ENCODE peak calls at places on chromosome 16, in four cellular contexts. A, X, U and R are unnamed samples. For H3K4me1, the result is how much of the 10 kb centered on the place peaks cover.

GRCh38 chr16:73058616-73059409 is 10.9 kb upstream of the ZFHX3 start:
- DNase-seq in A (peak), X (peak), U (peak), R (peak)

GRCh38 chr16:48501516-48502377 is 108.2 kb downstream of the N4BP1 start:
- DNase-seq in A (peak), U (no peak), X (no peak), R (no peak)

GRCh38 chr16:88478889-88479794 is 26.1 kb downstream of the ZFPM1 start:
- DNase-seq in U (no peak), A (no peak), X (peak), R (no peak)

GRCh38 chr16:3065069-3065741 is at the start of gene IL32:
- DNase-seq in A (no peak), U (peak), X (no peak), R (peak)

GRCh38 chr16:54430491-54431030 is 144.0 kb upstream of the IRX3 start:
- DNase-seq in X (no peak), U (no peak), A (no peak), R (no peak)

GRCh38 chr16:79402356-79402755 is 198.2 kb downstream of the MAF start:
- DNase-seq in A (no peak), X (no peak), U (no peak), R (no peak)

GRCh38 chr16:13093676-13094075 is 192.3 kb downstream of the SHISA9 start:
- DNase-seq in U (no peak), X (no peak), A (no peak), R (no peak)

GRCh38 chr16:29842732-29843346 is 20.2 kb downstream of the CDIPT start:
- DNase-seq in A (no peak), U (no peak), X (no peak), R (no peak)

GRCh38 chr16:3497771-3498170 is 2.5 kb upstream of the C16orf90 start:
- DNase-seq in A (no peak), X (no peak), U (no peak), R (no peak)

GRCh38 chr16:12661656-12662172 is 142.0 kb downstream of the CPPED1 start:
- DNase-seq in A (peak), U (peak), X (peak), R (no peak)

GRCh38 chr16:26905336-26905735 is 161.4 kb upstream of the C16orf82 start:
- DNase-seq in A (no peak), X (no peak), U (no peak), R (no peak)

GRCh38 chr16:74146643-74147042 is 150.0 kb upstream of the PSMD7 start:
- DNase-seq in A (no peak), X (no peak), U (peak), R (no peak)

GRCh38 chr16:3716831-3717234 is 491 bp downstream of the TRAP1 start:
- DNase-seq in X (peak), U (peak), A (peak), R (no peak)

GRCh38 chr16:71929048-71929447 is 33.7 kb downstream of the IST1 start:
- DNase-seq in U (no peak), A (no peak), X (no peak), R (no peak)

GRCh38 chr16:69334696-69335095 is 4.3 kb upstream of the PDF start:
- DNase-seq in X (no peak), A (no peak), U (no peak), R (no peak)

GRCh38 chr16:58098207-58099096 is 30.7 kb downstream of the CFAP20 start:
- DNase-seq in A (no peak), X (no peak), U (no peak), R (peak)

GRCh38 chr16:27446721-27447120 is 44.7 kb downstream of the IL21R start:
- DNase-seq in U (peak), A (no peak), X (no peak), R (no peak)

GRCh38 chr16:55043499-55043898 is 112.8 kb downstream of the IRX5 start:
- DNase-seq in A (no peak), U (no peak), X (no peak), R (no peak)

GRCh38 chr16:65111306-65111705 is 10.6 kb downstream of the CDH11 start:
- DNase-seq in A (no peak), U (no peak), X (no peak), R (no peak)

GRCh38 chr16:3282103-3282746 is 1.1 kb upstream of the ZNF263 start:
- DNase-seq in U (no peak), A (no peak), X (no peak), R (no peak)

GRCh38 chr16:54282202-54282922 is 4.2 kb downstream of the IRX3 start:
- DNase-seq in A (no peak), X (no peak), U (peak), R (no peak)

DNA sequence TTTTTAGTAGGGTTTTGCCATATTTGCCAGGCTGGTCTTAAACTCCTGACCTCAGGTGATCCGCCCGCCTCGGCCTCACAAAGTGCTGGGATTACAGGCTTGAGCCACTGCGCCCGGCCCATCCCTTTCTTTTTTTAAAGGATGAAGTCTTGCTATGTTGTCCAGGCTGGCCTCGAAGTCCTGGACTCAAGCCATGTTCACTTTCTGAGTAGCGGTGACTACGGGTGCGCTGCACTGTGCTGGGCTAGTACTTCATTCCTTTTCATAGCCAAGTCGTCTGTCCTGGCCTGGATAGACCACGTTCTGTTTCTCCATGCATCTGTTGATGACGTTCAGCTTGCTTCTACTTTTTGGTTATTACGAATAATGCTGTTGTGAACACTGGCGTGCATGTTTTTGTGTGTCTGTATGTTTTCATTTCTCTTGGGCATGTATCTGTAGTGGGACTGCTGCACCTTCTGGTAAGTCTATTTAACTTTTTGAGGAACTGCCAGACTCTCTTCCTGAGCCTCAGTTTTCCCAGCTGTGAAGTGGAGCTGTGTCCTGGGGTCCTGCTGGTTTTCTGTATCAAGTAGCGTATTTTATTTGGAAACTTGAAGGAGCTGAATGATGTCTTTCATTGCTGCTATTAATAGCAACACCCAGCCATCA is 40.0 kb upstream of the GSE1 start:
- DNase-seq in A (no peak), X (no peak), U (no peak), R (no peak)
- H3K4me1 ChIP-seq in A (under half), X (under half), U (under half), R (under half)

DNA sequence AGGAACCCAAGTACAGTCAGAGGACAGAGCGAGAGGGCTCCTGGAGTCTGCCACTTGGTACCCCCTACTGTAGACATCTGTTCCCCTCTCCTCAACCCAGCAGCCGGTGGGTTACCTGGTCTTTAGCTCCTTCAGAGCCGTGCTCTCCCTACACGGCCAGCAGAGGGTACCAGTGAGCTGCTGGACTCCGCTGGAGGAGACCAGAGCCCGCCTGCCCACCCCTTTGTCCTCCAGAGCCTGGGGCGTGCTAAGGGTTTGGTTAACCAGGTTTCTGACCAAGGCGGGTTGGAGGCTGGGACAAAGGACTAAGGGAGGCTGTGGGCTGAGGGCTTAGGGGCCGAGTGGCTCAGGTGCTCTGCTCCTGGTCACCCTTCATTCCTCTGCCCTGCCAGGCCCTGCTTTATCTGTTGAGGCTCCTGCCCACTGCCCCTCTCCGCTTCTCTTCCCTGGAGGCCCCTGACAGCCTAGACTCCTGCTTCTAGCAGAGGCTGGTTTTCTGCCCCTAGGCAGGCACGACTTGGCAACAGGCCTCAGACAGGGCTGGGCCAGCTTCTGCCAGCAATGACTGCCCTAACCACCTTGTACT is 2.7 kb upstream of the HSD11B2 start:
- DNase-seq in X (peak), U (peak), A (peak), R (no peak)
- H3K4me1 ChIP-seq in X (under half), U (under half), A (under half), R (under half)

GRCh38 chr16:70704586-70704985 is 18.7 kb upstream of the MTSS2 start:
- DNase-seq in A (no peak), X (no peak), U (no peak), R (no peak)
- H3K4me1 ChIP-seq in A (under half), X (under half), U (under half), R (under half)

GRCh38 chr16:23301251-23302044 is 654 bp upstream of the SCNN1B start:
- DNase-seq in A (no peak), X (no peak), U (no peak), R (no peak)
- H3K4me1 ChIP-seq in A (under half), X (under half), U (under half), R (under half)

DNA sequence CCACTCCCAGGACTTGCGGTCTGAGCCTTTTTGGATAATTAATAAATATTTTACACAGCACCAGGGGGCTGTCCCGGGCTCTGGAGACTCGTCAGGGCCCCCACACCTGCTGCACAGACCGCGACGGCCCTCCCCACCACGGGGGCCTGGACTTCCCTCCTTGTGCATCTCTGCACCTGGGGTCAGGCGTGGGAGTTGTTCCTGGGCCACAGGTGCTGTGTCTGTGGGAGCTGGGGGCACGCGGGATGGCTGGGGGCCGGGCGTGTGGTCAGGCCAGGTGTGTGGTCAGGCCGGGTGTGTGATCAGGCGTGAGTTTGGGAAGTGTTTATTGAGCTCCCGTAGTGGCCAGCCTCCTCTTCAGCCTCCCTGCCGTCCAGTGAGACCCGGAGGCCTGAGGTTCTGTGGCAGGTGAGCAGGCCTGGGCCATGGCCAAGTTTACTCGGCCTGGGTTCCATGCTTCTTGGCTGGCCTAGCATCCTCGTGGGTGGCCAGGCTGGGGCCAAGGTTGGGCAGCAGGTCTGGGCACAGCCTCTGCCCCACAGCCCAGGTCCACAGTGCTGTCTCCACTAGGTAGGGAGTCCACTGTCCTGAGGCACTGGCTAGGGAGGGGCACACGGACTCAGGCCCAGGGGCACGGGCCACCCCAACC is 1.9 kb upstream of the STUB1 start:
- DNase-seq in X (no peak), A (no peak), U (no peak), R (no peak)
- H3K4me1 ChIP-seq in X (under half), A (under half), U (under half), R (under half)

GRCh38 chr16:86931410-86931941 is 353.1 kb downstream of the FOXL1 start:
- DNase-seq in A (no peak), U (no peak), X (no peak), R (no peak)
- H3K4me1 ChIP-seq in A (under half), U (under half), X (under half), R (under half)

DNA sequence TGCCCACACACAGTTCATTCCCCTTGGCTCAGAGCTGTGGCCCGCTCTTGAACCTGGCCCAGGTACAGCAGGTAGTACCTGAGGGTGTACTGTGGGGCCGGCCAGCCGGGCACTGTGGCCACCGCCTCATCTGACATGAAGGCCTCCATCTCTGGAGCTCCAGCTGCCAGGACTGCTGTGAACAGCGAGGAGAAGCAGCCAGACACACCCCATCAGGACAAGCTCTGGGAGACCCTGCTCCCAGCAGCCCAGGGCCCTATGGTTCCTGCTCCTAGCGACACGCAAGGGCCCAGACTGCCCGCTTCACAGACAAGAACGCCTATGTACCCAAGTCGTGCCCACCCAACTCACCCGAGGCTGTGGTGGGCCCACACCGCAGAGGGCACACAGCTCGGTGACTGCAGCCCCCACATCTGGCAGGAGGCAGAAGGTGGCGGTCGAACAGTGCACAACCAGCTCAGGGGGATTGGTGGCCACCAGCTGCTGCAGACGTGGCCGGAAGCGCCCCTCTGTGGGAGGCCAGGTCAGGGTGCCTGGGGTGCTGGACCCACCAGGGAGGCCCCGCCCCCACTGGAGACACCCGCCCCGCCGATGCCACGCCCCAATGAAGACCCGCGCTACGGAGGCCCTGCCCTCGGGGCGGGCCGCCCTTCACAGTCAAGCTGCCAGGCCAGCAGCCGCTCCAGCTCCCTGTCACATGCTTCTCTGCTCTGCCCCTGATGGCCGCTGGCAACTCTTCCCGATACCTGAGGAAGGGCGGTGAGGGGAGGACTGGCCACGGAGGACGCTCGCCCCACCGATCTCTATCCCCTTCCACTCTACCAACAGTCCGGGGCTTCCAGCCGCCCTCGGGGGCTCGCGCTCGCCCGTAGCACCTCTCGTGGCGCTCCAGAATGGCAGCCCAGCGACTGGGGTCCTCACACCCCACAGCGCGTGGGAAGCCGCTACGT is 1.1 kb upstream of the STUB1 start:
- DNase-seq in X (peak), A (peak), U (peak), R (no peak)
- H3K4me1 ChIP-seq in X (under half), A (under half), U (under half), R (under half)